ENCODE peak calls at places on chromosomes 16 and 17, in four cellular contexts. M is stimulated activated naive CD4-positive, alpha-beta T cell; V is amygdala; H is A172. D is an unnamed sample.

GRCh38 chr17:80029235-80029974 is 6.3 kb downstream of the TBC1D16 start:
- DNase-seq in M (no peak), V (no peak), H (peak), D (peak)

GRCh38 chr16:680967-681745 is 946 bp downstream of the STUB1 start:
- DNase-seq in H (peak), V (no peak), M (no peak), D (peak)

GRCh38 chr16:57577691-57578224 is 35.3 kb downstream of the ADGRG5 start:
- DNase-seq in H (no peak), M (no peak), V (no peak), D (no peak)

GRCh38 chr16:66226762-66227161 is 139.7 kb upstream of the CDH5 start:
- DNase-seq in M (no peak), V (no peak), H (no peak), D (no peak)

GRCh38 chr16:28548306-28548802 is 5.4 kb upstream of the SGF29 start:
- DNase-seq in M (no peak), V (no peak), H (no peak), D (no peak)

GRCh38 chr17:76710863-76711611 is at the start of gene MXRA7:
- DNase-seq in H (peak), V (peak), M (peak), D (peak)

GRCh38 chr17:28046034-28046825 is 3.8 kb downstream of the NLK start:
- DNase-seq in H (no peak), V (no peak), M (no peak), D (no peak)

GRCh38 chr17:78329263-78330059 is 30.4 kb downstream of the SOCS3 start:
- DNase-seq in M (no peak), H (peak), V (no peak), D (peak)

GRCh38 chr16:1333149-1333812 is at the start of gene BAIAP3:
- DNase-seq in M (peak), H (no peak), V (no peak), D (no peak)

GRCh38 chr16:20868890-20869289 is 31.3 kb downstream of the DCUN1D3 start:
- DNase-seq in M (no peak), V (peak), H (peak), D (peak)

GRCh38 chr16:30904114-30904780 is 7.8 kb downstream of the CTF1 start:
- DNase-seq in V (no peak), H (no peak), M (no peak), D (no peak)

GRCh38 chr17:49193513-49194296 is 16.7 kb downstream of the GNGT2 start:
- DNase-seq in M (peak), H (peak), V (peak), D (peak)

GRCh38 chr16:60041671-60042070 is 1307.6 kb upstream of the GOT2 start:
- DNase-seq in M (no peak), H (no peak), V (no peak), D (no peak)

GRCh38 chr17:63956296-63956920 is 16.3 kb downstream of the SCN4A start:
- DNase-seq in V (no peak), M (no peak), H (peak), D (no peak)

GRCh38 chr16:68685685-68686478 is 40.8 kb downstream of the CDH3 start:
- DNase-seq in M (no peak), H (no peak), V (no peak), D (peak)